ENCODE peak calls at places on chromosome 9, in seven cellular contexts. S, Z, F, Q, V, P and H are unnamed samples.

GRCh38 chr9:20532584-20532983 is 89.7 kb downstream of the MLLT3 start:
- DNase-seq in S (no peak), Z (no peak), F (no peak), Q (no peak), V (no peak), P (no peak), H (no peak)

GRCh38 chr9:103798620-103799019 is 295.5 kb upstream of the SMC2 start:
- DNase-seq in S (no peak), Z (peak; percentile 55), F (no peak), Q (no peak), V (peak; percentile 26), P (peak; percentile 91), H (peak; percentile 19)

GRCh38 chr9:32404856-32405255 is 20.4 kb downstream of the ACO1 start:
- DNase-seq in S (no peak), Z (no peak), F (no peak), Q (no peak), V (no peak), P (no peak), H (no peak)

GRCh38 chr9:1050125-1050895 is at the start of gene DMRT2:
- DNase-seq in S (peak; percentile 92), Z (peak; percentile 1), F (peak; percentile 89), Q (peak; percentile 93), V (peak; percentile 98), P (peak; percentile 18), H (peak; percentile 87)

GRCh38 chr9:107243757-107244156 is 39.3 kb upstream of the RAD23B start:
- DNase-seq in S (no peak), Z (peak; percentile 62), F (no peak), Q (no peak), V (no peak), P (peak; percentile 65), H (peak; percentile 55)

GRCh38 chr9:130328349-130328801 is 62.8 kb downstream of the HMCN2 start:
- DNase-seq in S (no peak), Z (no peak), F (peak; percentile 94), Q (no peak), V (peak; percentile 71), P (peak; percentile 52), H (peak; percentile 52)

GRCh38 chr9:29701536-29701935 is 2128.3 kb upstream of the C9orf72 start:
- DNase-seq in S (no peak), Z (no peak), F (no peak), Q (no peak), V (no peak), P (peak; percentile 31), H (peak; percentile 3)

GRCh38 chr9:135087489-135087791 is at the start of gene OLFM1:
- DNase-seq in S (peak; percentile 94), Z (no peak), F (peak; percentile 86), Q (no peak), V (no peak), P (peak; percentile 71), H (peak; percentile 77)

GRCh38 chr9:89234186-89234585 is 55.6 kb upstream of the SHC3 start:
- DNase-seq in S (no peak), Z (no peak), F (no peak), Q (no peak), V (no peak), P (no peak), H (no peak)

GRCh38 chr9:89236955-89237573 is 58.4 kb upstream of the SHC3 start:
- DNase-seq in S (no peak), Z (no peak), F (no peak), Q (no peak), V (no peak), P (no peak), H (no peak)

GRCh38 chr9:89234636-89235035 is 56.0 kb upstream of the SHC3 start:
- DNase-seq in S (peak; percentile 90), Z (no peak), F (no peak), Q (no peak), V (peak; percentile 67), P (no peak), H (peak; percentile 46)
- TF ChIP-seq CTCF in S (no peak), Z (peak; percentile 25), F (no peak), Q (no peak), V (peak; percentile 16), P (peak; percentile 19), H (peak; percentile 9)

DNA sequence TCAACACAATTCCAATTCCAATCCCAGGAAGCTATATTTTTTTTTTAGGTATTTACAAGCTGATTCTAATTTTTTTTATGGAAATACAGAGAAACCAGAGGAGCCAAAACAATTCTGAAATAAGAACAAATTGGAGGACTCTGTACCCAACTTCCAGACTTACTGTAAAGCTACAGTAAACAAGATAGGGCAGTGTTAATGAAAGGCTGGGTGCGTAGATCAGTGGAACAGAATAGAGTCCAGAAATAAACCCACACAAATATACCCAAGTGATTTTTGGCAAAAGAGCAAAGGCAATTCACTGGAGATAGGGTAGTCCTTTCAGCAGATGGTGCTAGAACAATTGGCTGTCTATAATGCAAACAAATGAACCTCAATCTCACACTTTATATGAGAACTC is 50.6 kb downstream of the WHRN start:
- DNase-seq in S (no peak), Z (no peak), F (no peak), Q (no peak), V (no peak), P (no peak), H (no peak)
- TF ChIP-seq CTCF in S (no peak), Z (no peak), F (no peak), Q (no peak), V (no peak), P (no peak), H (no peak)

DNA sequence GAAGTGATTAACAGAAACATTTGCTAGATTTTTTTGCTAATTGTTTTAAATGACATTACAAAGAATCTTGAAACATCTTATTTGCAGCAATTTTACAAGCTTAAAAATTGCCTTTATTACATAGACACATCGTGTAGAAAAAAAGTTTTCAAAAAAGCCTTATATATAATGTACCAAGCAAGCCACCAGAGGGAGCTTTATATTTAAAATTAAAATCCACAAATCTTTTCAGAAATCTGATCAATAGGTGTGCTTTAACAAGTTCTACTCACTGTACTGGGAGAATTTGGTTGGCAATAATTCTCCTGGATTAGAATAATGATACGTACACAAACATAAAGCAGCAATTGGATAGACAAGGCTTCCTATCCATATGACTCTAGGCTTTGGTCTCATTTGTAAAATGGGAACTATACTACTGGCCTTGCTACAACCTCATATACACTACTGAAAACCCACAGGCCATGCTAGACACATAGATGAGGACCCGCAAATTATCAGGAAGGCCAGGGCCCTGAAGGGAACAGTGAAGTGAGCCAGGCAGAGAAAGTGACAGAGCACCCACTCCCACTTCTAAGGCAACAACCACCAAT is 4.8 kb downstream of the PSMB7 start:
- DNase-seq in S (no peak), Z (no peak), F (no peak), Q (no peak), V (no peak), P (peak; percentile 39), H (peak; percentile 25)
- TF ChIP-seq CTCF in S (no peak), Z (no peak), F (no peak), Q (peak; percentile 78), V (peak; percentile 19), P (no peak), H (peak; percentile 22)

GRCh38 chr9:100428871-100429654 is 2.1 kb downstream of the MSANTD3 start:
- DNase-seq in S (no peak), Z (peak; percentile 97), F (no peak), Q (no peak), V (peak; percentile 39), P (peak; percentile 98), H (peak; percentile 98)

GRCh38 chr9:100426194-100426531 is 780 bp upstream of the MSANTD3 start:
- DNase-seq in S (no peak), Z (no peak), F (no peak), Q (no peak), V (no peak), P (no peak), H (no peak)

GRCh38 chr9:100425758-100426157 is 1.2 kb upstream of the MSANTD3 start:
- DNase-seq in S (no peak), Z (no peak), F (no peak), Q (no peak), V (no peak), P (no peak), H (no peak)

GRCh38 chr9:100427366-100428263 is 672 bp downstream of the MSANTD3 start:
- DNase-seq in S (no peak), Z (no peak), F (peak; percentile 85), Q (no peak), V (peak; percentile 58), P (peak; percentile 66), H (peak; percentile 82)

GRCh38 chr9:100426532-100427365 is at the start of gene MSANTD3:
- DNase-seq in S (peak; percentile 95), Z (no peak), F (peak; percentile 77), Q (peak; percentile 81), V (peak; percentile 76), P (peak; percentile 64), H (peak; percentile 84)
- TF ChIP-seq CTCF in S (peak; percentile 72), Z (no peak), F (peak; percentile 18), Q (no peak), V (no peak), P (no peak), H (no peak)

GRCh38 chr9:93036887-93037475 is 21.5 kb upstream of the SUSD3 start:
- DNase-seq in S (no peak), Z (no peak), F (no peak), Q (no peak), V (peak; percentile 49), P (no peak), H (no peak)
- TF ChIP-seq CTCF in S (no peak), Z (peak; percentile 33), F (no peak), Q (peak; percentile 39), V (no peak), P (peak; percentile 27), H (no peak)

GRCh38 chr9:97635026-97635425 is 1.4 kb downstream of the NCBP1 start:
- DNase-seq in S (no peak), Z (no peak), F (no peak), Q (no peak), V (no peak), P (no peak), H (no peak)

GRCh38 chr9:97636903-97637302 is 3.3 kb downstream of the NCBP1 start:
- DNase-seq in S (no peak), Z (no peak), F (no peak), Q (no peak), V (peak; percentile 28), P (no peak), H (no peak)

GRCh38 chr9:97633859-97634485 is 351 bp downstream of the NCBP1 start:
- DNase-seq in S (no peak), Z (no peak), F (no peak), Q (peak; percentile 28), V (no peak), P (peak; percentile 28), H (peak; percentile 12)

GRCh38 chr9:97632406-97632991 is 669 bp downstream of the TSTD2 start:
- DNase-seq in S (no peak), Z (peak; percentile 70), F (peak; percentile 86), Q (no peak), V (no peak), P (peak; percentile 85), H (peak; percentile 68)

GRCh38 chr9:97632992-97633858 is at the start of the genes NCBP1 and TSTD2:
- DNase-seq in S (peak; percentile 98), Z (peak; percentile 95), F (peak; percentile 99), Q (peak; percentile 99), V (peak; percentile 98), P (peak; percentile 99), H (peak; percentile 99)
- TF ChIP-seq CTCF in S (no peak), Z (no peak), F (no peak), Q (no peak), V (no peak), P (no peak), H (no peak)

GRCh38 chr9:101353683-101354082 is 31.1 kb downstream of the BAAT start:
- DNase-seq in S (no peak), Z (no peak), F (no peak), Q (no peak), V (no peak), P (no peak), H (no peak)
- TF ChIP-seq CTCF in S (no peak), Z (no peak), F (no peak), Q (no peak), V (no peak), P (no peak), H (no peak)

GRCh38 chr9:122127396-122127798 is 32.2 kb downstream of the NDUFA8 start:
- DNase-seq in S (no peak), Z (no peak), F (peak; percentile 61), Q (no peak), V (no peak), P (no peak), H (no peak)
- TF ChIP-seq CTCF in S (no peak), Z (no peak), F (no peak), Q (no peak), V (no peak), P (no peak), H (no peak)